ENCODE peak calls at places on chromosome 17, in nine cellular contexts. E is stomach, T is A549, M is ovary, Y is sigmoid colon, W is transverse colon, H is tibial nerve, L is K562, Q is H1. V is an unnamed sample.

GRCh38 chr17:44914148-44914547 is 1.2 kb downstream of the GFAP start:
- DNase-seq in Q (no peak), Y (peak), H (no peak), L (no peak), T (no peak), W (no peak), M (no peak), E (no peak), V (no peak)

GRCh38 chr17:49691086-49691676 is 13.3 kb upstream of the SPOP start:
- DNase-seq in H (peak), W (peak), T (no peak), L (no peak), E (no peak), Y (peak), Q (no peak), M (peak), V (no peak)

GRCh38 chr17:29136998-29137730 is 43.0 kb downstream of the MYO18A start:
- DNase-seq in Y (no peak), E (no peak), Q (no peak), L (no peak), H (no peak), M (no peak), W (no peak), T (no peak), V (no peak)

GRCh38 chr17:2170023-2170422 is 115.1 kb downstream of the HIC1 start:
- DNase-seq in T (no peak), Y (peak), W (peak), Q (no peak), H (no peak), E (no peak), L (peak), M (no peak), V (no peak)

GRCh38 chr17:72342582-72343527 is 222.0 kb downstream of the SOX9 start:
- DNase-seq in H (peak), W (no peak), E (no peak), T (no peak), Y (no peak), Q (no peak), M (no peak), L (peak), V (no peak)

GRCh38 chr17:61794242-61794641 is 69.1 kb downstream of the BRIP1 start:
- DNase-seq in L (no peak), H (no peak), Q (no peak), M (no peak), T (no peak), E (no peak), Y (no peak), W (no peak), V (no peak)

GRCh38 chr17:57481901-57482300 is 225.6 kb downstream of the MSI2 start:
- DNase-seq in L (peak), E (no peak), T (no peak), M (no peak), H (no peak), Y (no peak), Q (no peak), W (no peak), V (no peak)

GRCh38 chr17:83185023-83186002 is 105.9 kb downstream of the METRNL start:
- DNase-seq in H (peak), T (no peak), L (no peak), E (no peak), M (no peak), Q (no peak), Y (peak), W (no peak), V (no peak)

GRCh38 chr17:73625975-73626706 is 18.1 kb downstream of the SDK2 start:
- DNase-seq in E (no peak), W (no peak), Q (no peak), L (no peak), H (no peak), T (no peak), M (no peak), Y (no peak), V (no peak)

GRCh38 chr17:33204156-33204555 is 88.9 kb downstream of the ASIC2 start:
- DNase-seq in M (no peak), Y (no peak), E (no peak), Q (no peak), L (no peak), H (no peak), T (no peak), W (no peak), V (no peak)

GRCh38 chr17:19958023-19958422 is 19.6 kb downstream of the AKAP10 start:
- DNase-seq in L (no peak), Y (no peak), E (no peak), T (peak), H (no peak), Q (no peak), W (no peak), M (no peak), V (no peak)

GRCh38 chr17:19727466-19728113 is 11.2 kb upstream of the SLC47A2 start:
- DNase-seq in E (no peak), Y (peak), W (peak), Q (no peak), L (no peak), M (peak), T (no peak), H (peak), V (no peak)

GRCh38 chr17:1779571-1780074 is 17.8 kb downstream of the SERPINF1 start:
- DNase-seq in M (peak), W (peak), L (no peak), H (peak), Q (no peak), T (no peak), E (peak), Y (peak), V (no peak)

GRCh38 chr17:39197380-39198185 is at the start of gene CACNB1:
- DNase-seq in M (peak), Q (no peak), L (peak), E (peak), H (peak), T (peak), W (peak), Y (peak), V (no peak)

GRCh38 chr17:16371742-16372141 is 9.1 kb upstream of the UBB start:
- DNase-seq in M (no peak), L (no peak), W (no peak), H (no peak), E (no peak), T (no peak), Q (no peak), Y (peak), V (no peak)

GRCh38 chr17:47279062-47279801 is 25.6 kb downstream of the ITGB3 start:
- DNase-seq in W (peak), Q (no peak), T (no peak), Y (peak), L (peak), M (peak), E (peak), H (peak), V (no peak)

GRCh38 chr17:35729405-35729833 is 2.0 kb upstream of the RASL10B start:
- DNase-seq in M (no peak), L (no peak), W (no peak), E (no peak), Y (no peak), H (no peak), Q (no peak), T (no peak), V (no peak)

GRCh38 chr17:38663125-38663751 is 11.5 kb downstream of the EPOP start:
- DNase-seq in M (no peak), H (no peak), E (peak), L (peak), W (peak), Q (peak), Y (peak), T (peak), V (no peak)

GRCh38 chr17:44416558-44417289 is 27.3 kb upstream of the ITGA2B start:
- DNase-seq in L (no peak), Q (no peak), Y (no peak), E (no peak), W (no peak), M (no peak), H (no peak), T (no peak), V (no peak)

GRCh38 chr17:77002103-77003045 is 134.2 kb downstream of the MGAT5B start:
- DNase-seq in H (no peak), E (no peak), M (no peak), Y (no peak), Q (peak), T (peak), W (no peak), L (no peak), V (no peak)

GRCh38 chr17:66514227-66514806 is 211.9 kb downstream of the PRKCA start:
- DNase-seq in L (no peak), H (no peak), W (no peak), T (no peak), Q (no peak), M (no peak), E (no peak), Y (no peak), V (no peak)

GRCh38 chr17:28253663-28254062 is 65.3 kb upstream of the TMEM97 start:
- DNase-seq in Q (no peak), W (no peak), M (no peak), E (no peak), Y (no peak), T (no peak), L (no peak), H (no peak), V (no peak)

GRCh38 chr17:76878568-76878967 is 10.4 kb downstream of the MGAT5B start:
- DNase-seq in M (no peak), W (no peak), Y (no peak), Q (no peak), T (no peak), E (no peak), H (no peak), L (no peak), V (no peak)

GRCh38 chr17:263271-263670 is 81.8 kb upstream of the DOC2B start:
- DNase-seq in L (no peak), T (no peak), Q (no peak), W (no peak), Y (peak), E (peak), M (peak), H (no peak), V (no peak)

GRCh38 chr17:40218740-40219072 is 398 bp upstream of the WIPF2 start:
- DNase-seq in M (peak), Q (peak), L (peak), T (peak), H (peak), Y (peak), E (peak), W (peak), V (no peak)

GRCh38 chr17:30352247-30352814 is 18.5 kb upstream of the TMIGD1 start:
- DNase-seq in Q (no peak), Y (no peak), E (no peak), W (no peak), T (no peak), M (no peak), H (no peak), L (no peak), V (peak)

GRCh38 chr17:76381633-76382304 is 2.6 kb upstream of the SPHK1 start:
- DNase-seq in T (no peak), M (no peak), Q (no peak), L (no peak), Y (no peak), W (no peak), H (peak), E (no peak), V (no peak)

GRCh38 chr17:33750943-33751701 is 458.0 kb upstream of the ASIC2 start:
- DNase-seq in Q (peak), H (peak), W (peak), Y (peak), T (peak), M (peak), L (peak), E (peak), V (no peak)

GRCh38 chr17:3773511-3773910 is 27.5 kb downstream of the ITGAE start:
- DNase-seq in L (no peak), T (no peak), E (no peak), M (no peak), Y (no peak), W (no peak), H (no peak), Q (no peak), V (no peak)

GRCh38 chr17:35063514-35064223 is at the start of gene RFFL:
- DNase-seq in L (peak), E (peak), T (peak), Q (peak), W (peak), M (peak), Y (peak), H (peak), V (peak)

GRCh38 chr17:17741346-17742023 is 60.2 kb downstream of the RAI1 start:
- DNase-seq in T (no peak), Y (no peak), H (no peak), W (no peak), M (peak), Q (no peak), E (no peak), L (no peak), V (no peak)

GRCh38 chr17:32529604-32530003 is 42.8 kb downstream of the CDK5R1 start:
- DNase-seq in M (no peak), Q (no peak), T (no peak), Y (no peak), H (no peak), L (no peak), W (no peak), E (no peak), V (no peak)

DNA sequence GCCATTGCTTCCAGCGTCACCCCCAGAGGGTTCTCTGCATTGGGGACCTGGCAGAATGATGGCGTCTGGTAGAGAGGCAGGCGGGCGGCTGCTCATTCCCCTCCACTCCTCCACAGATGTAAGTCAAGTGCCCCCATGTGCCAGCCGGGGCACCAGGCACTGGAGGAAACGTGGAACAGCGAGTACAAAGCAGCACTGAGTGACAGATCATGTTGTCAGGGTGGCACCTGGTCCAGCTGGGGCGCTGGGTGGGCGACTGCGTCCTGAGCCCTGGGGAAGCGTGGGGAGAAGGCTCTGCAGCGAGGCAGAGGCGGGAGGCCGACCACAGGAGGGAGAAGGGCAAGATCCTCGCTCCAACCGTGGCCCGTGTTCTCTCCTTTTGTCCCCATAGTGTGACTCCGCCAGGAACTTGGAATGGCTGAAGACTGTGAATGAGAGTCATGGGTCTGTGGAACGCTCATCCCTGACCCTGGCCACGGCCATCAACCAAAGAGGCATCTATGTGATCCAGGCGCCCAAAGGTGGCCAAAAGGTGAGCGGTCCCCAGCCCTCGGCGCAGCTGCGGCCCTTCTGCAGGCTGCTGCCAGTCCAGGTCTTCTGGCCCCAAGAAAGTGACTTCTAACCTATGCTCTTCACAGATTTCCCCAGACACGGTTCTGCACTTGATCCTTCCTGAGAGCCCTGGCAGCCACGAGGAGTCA is 76.7 kb downstream of the RNF213 start:
- DNase-seq in E (no peak), W (no peak), Y (peak), M (no peak), L (no peak), H (no peak), T (no peak), Q (no peak), V (no peak)
- TF ChIP-seq CTCF in E (no peak), W (no peak), Y (no peak), M (no peak), L (no peak), H (no peak), T (no peak), Q (no peak), V (no peak)

GRCh38 chr17:60093694-60094093 is 15.0 kb upstream of the HEATR6 start:
- DNase-seq in Q (no peak), W (no peak), Y (no peak), T (no peak), L (no peak), M (no peak), H (no peak), E (no peak), V (no peak)

GRCh38 chr17:60089097-60089844 is 10.6 kb upstream of the HEATR6 start:
- DNase-seq in E (no peak), H (no peak), W (no peak), T (no peak), L (peak), Y (no peak), M (no peak), Q (no peak), V (no peak)

GRCh38 chr17:60091908-60092331 is 13.2 kb upstream of the HEATR6 start:
- DNase-seq in E (no peak), W (no peak), L (no peak), H (no peak), Q (no peak), M (no peak), Y (no peak), T (no peak), V (no peak)

GRCh38 chr17:60090412-60090811 is 11.7 kb upstream of the HEATR6 start:
- DNase-seq in Q (no peak), T (no peak), M (no peak), Y (no peak), H (no peak), W (no peak), E (no peak), L (no peak), V (no peak)

GRCh38 chr17:60091109-60091508 is 12.4 kb upstream of the HEATR6 start:
- DNase-seq in Y (no peak), Q (no peak), W (no peak), E (no peak), H (no peak), L (no peak), T (no peak), M (no peak), V (no peak)
- TF ChIP-seq EP300 in Y (no peak), Q (no peak), W (no peak), E (no peak), H (no peak), L (no peak), T (no peak), M (no peak), V (no peak)

DNA sequence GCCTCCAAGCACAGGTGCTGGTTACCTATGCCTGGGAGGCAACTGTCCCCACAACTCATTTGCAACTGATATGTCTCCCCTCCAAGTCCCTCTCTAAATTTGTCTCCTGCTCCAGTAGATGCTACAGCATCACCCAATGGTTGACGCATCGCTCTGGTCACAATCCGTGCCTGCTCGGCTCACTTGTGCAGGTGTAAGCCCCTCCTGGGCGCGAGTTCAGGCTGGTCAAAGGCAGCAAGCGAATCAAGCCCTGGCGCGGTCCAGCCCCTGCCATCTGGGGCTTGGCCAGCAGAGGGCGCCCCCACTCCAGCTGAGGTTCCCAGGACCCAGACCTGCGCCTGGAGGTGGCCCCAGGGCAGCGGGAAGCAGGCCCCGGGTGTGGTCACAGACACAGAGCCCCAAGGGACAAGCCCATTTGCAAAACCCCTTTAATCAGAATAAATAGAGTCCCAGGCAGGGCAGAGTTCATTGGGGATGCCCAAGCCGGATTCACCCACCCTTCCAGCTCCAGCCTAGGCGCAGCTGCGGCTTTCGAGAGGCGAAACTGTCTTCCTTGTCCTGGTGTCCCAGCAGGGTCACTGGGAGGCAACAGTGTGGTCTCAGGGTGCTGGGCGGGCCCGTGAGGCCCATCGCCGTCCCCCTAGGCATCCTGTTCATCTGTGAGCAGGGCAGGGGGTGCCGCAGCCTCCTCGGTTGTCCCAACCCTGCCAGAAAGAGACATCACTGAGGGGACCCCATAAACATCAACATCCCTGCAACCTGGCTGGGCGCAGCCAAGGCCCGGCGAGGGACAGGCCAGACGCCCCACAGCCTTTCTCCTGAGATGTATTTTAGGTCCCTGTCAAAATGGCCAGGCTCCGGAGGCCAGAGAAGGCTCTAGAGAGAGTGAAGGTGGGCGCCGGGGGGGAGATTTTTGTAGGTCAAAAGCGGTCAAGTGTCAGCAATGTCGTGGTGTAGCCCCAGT is 15.8 kb downstream of the TMC6 start:
- DNase-seq in H (peak), M (peak), T (peak), L (peak), W (peak), Y (peak), E (peak), Q (peak), V (no peak)
- TF ChIP-seq POLR2A in H (no peak), M (no peak), T (no peak), L (peak), W (peak), Y (no peak), E (no peak), Q (peak), V (no peak)

DNA sequence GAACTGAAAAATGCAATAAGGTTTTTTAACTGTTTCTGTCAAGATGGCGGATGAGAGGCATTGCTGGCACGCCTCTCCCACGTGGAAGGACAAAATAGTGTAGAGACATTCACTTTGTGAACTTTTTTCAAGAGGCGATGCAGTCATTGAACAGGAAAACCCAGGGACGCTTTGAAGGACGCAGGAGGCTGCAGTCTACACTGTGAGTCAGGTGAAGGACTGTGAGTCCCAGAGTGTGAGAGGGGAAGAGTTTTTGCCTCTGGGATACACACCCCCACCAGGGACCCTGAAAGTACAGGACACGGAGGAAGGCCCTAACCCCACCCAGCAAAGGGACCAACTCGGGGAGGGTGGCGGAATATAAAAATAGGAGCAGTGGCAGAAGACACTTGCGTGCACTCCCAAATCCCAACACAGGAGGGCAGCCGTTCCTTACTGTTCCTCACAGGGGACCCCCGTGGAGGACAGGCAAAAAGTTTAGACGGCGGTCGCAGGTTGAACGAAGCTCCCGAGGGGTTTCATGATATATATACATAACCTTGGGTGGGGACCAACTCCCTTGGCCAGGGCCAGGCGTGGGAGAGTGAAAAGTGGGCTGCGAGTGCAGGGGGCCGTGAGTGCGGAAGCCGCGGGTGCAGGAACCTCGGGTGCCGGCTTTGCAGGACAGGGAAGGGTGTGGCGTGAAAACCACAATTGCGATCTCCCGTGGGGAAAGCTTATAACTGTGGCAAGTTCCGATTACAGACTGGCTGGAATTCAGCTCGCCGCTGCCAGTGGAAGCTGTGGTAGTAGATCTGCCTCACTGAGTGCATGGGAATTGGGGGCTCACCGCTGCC is 82.0 kb upstream of the ALOX12 start:
- DNase-seq in L (peak), Y (peak), H (peak), E (peak), T (peak), Q (peak), M (peak), W (peak), V (no peak)
- TF ChIP-seq CTCF in L (peak), Y (peak), H (peak), E (peak), T (peak), Q (peak), M (peak), W (peak), V (peak)